ENCODE peak calls at places on chromosomes 2 and 18, in five cellular contexts. A is GM12878, X is H1, T is K562, B is HepG2. H is an unnamed sample.

GRCh38 chr18:63869374-63869773 is 18.1 kb upstream of the SERPINB2 start:
- DNase-seq in A (no peak), X (no peak), T (no peak), B (no peak), H (no peak)

GRCh38 chr2:165902929-165903328 is 50.6 kb downstream of the TTC21B start:
- DNase-seq in A (no peak), X (no peak), T (no peak), B (peak), H (no peak)

GRCh38 chr2:206873426-206873825 is 65.9 kb upstream of the CPO start:
- DNase-seq in A (no peak), X (no peak), T (no peak), B (no peak), H (peak)

GRCh38 chr2:26314243-26314642 is 31.7 kb upstream of the SELENOI start:
- DNase-seq in A (no peak), X (no peak), T (peak), B (peak), H (no peak)

GRCh38 chr2:143581134-143581533 is 451.9 kb downstream of the ARHGAP15 start:
- DNase-seq in A (no peak), X (no peak), T (no peak), B (no peak), H (no peak)

GRCh38 chr18:40355701-40356100 is 1599.3 kb upstream of the PIK3C3 start:
- DNase-seq in A (no peak), X (no peak), T (no peak), B (no peak), H (no peak)

GRCh38 chr2:65430515-65431416 is 1.6 kb downstream of the SPRED2 start:
- DNase-seq in A (no peak), X (peak), T (peak), B (peak), H (peak)

GRCh38 chr2:102190425-102191107 is 3.7 kb downstream of the IL1RL2 start:
- DNase-seq in A (no peak), X (no peak), T (no peak), B (peak), H (no peak)

GRCh38 chr2:28011322-28011737 is 120.8 kb downstream of the BABAM2 start:
- DNase-seq in A (no peak), X (no peak), T (no peak), B (peak), H (no peak)

GRCh38 chr2:147646999-147647588 is 197.7 kb upstream of the ACVR2A start:
- DNase-seq in A (no peak), X (no peak), T (no peak), B (no peak), H (no peak)

GRCh38 chr2:150485114-150485870 is 2.2 kb downstream of the RND3 start:
- DNase-seq in A (no peak), X (peak), T (no peak), B (peak), H (peak)

GRCh38 chr18:34158881-34159690 is 65.6 kb downstream of the NOL4 start:
- DNase-seq in A (no peak), X (peak), T (no peak), B (peak), H (peak)

GRCh38 chr2:69989017-69989416 is 27.6 kb upstream of the ASPRV1 start:
- DNase-seq in A (no peak), X (no peak), T (no peak), B (no peak), H (no peak)

GRCh38 chr18:70500748-70501147 is 211.9 kb downstream of the SOCS6 start:
- DNase-seq in A (no peak), X (no peak), T (no peak), B (no peak), H (no peak)

GRCh38 chr2:181395871-181396574 is 61.2 kb upstream of the ITGA4 start:
- DNase-seq in A (no peak), X (no peak), T (no peak), B (no peak), H (no peak)

GRCh38 chr2:127049927-127050802 is 56.8 kb downstream of the BIN1 start:
- DNase-seq in A (no peak), X (peak), T (peak), B (peak), H (peak)

GRCh38 chr2:234910186-234910679 is 41.6 kb upstream of the SH3BP4 start:
- DNase-seq in A (no peak), X (no peak), T (no peak), B (no peak), H (no peak)

GRCh38 chr2:54772110-54772509 is 48.6 kb downstream of the EML6 start:
- DNase-seq in A (no peak), X (no peak), T (no peak), B (no peak), H (no peak)

GRCh38 chr2:145022021-145022670 is 502.2 kb upstream of the ZEB2 start:
- DNase-seq in A (no peak), X (no peak), T (no peak), B (no peak), H (no peak)

GRCh38 chr2:213991454-213992108 is 419.3 kb upstream of the VWC2L start:
- DNase-seq in A (no peak), X (no peak), T (no peak), B (no peak), H (no peak)

GRCh38 chr18:12403601-12404506 is 3.9 kb upstream of the PRELID3A start:
- DNase-seq in A (no peak), X (no peak), T (peak), B (no peak), H (no peak)

GRCh38 chr18:21270453-21270852 is 28.4 kb downstream of the GREB1L start:
- DNase-seq in A (no peak), X (no peak), T (no peak), B (no peak), H (no peak)

GRCh38 chr2:174554514-174555119 is 43.0 kb downstream of the WIPF1 start:
- DNase-seq in A (no peak), X (no peak), T (no peak), B (no peak), H (no peak)

GRCh38 chr2:166170356-166170755 is 42.5 kb upstream of the SCN1A start:
- DNase-seq in A (no peak), X (no peak), T (no peak), B (no peak), H (no peak)

DNA sequence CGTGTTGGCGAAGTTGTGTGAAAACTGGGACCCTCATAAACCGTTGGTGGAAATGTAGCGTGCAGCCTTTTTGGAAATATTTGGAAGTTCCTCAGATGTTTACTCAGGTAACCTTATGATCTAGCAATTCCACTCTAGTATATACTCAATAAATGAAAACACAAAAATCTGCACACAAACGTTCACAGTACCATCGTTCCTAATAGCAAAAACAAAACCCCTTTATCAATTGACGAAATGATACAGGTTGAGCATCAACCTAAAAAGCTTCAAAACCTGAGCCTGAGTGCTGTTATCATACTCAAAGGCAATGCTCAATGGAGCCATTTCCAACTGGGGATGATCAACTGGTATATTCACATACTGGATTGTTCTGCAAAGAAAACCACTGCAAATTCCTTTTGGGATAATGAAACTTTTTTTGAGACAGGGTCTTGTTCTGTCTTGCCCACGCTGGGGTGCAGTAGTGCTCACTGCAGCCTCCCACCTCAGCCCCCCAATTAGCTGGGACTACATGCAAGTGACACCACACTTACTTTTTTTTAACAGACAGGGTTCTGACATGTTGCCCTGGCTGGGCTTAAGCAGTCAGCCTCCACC is 777 bp upstream of the C18orf32 start:
- DNase-seq in A (no peak), X (no peak), T (no peak), B (no peak), H (no peak)
- H3K9ac ChIP-seq in A (peak), X (no peak), T (peak), B (peak), H (no peak)

GRCh38 chr2:57045236-57045635 is 861.4 kb downstream of the CCDC85A start:
- DNase-seq in A (no peak), X (no peak), T (no peak), B (no peak), H (no peak)
- TF ChIP-seq CHD2 in A (no peak), X (no peak), T (no peak), B (no peak), H (no peak)

DNA sequence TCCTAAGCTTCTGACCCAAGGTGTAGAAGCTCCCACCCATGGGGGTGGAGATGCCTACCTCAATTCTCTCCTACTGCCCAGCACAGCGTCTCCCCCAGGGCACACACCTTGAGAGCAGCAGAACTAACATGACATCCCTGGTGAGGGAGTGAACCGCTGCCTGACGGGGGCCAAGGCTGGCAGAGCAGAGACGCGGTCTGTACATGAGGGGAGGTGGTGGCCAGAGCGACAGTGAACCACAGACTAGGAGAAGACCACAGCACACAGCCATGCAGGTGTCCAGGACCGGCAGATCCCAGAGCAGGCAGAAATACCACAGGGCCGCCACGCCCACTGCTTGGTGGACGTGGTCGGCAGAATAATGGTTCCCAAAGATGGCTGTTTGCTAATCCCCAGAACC is 40.4 kb downstream of the TFCP2L1 start:
- DNase-seq in A (no peak), X (no peak), T (no peak), B (no peak), H (no peak)
- H3K9ac ChIP-seq in A (no peak), X (no peak), T (no peak), B (no peak), H (no peak)

GRCh38 chr2:232207174-232207573 is 171.4 kb upstream of the ALPP start:
- DNase-seq in A (no peak), X (no peak), T (no peak), B (no peak), H (no peak)

GRCh38 chr2:232203166-232203891 is 175.2 kb upstream of the ALPP start:
- DNase-seq in A (no peak), X (no peak), T (no peak), B (no peak), H (no peak)

GRCh38 chr2:232203936-232204335 is 174.6 kb upstream of the ALPP start:
- DNase-seq in A (no peak), X (no peak), T (no peak), B (no peak), H (no peak)

GRCh38 chr2:232200195-232200594 is 178.4 kb upstream of the ALPP start:
- DNase-seq in A (no peak), X (no peak), T (no peak), B (no peak), H (no peak)

DNA sequence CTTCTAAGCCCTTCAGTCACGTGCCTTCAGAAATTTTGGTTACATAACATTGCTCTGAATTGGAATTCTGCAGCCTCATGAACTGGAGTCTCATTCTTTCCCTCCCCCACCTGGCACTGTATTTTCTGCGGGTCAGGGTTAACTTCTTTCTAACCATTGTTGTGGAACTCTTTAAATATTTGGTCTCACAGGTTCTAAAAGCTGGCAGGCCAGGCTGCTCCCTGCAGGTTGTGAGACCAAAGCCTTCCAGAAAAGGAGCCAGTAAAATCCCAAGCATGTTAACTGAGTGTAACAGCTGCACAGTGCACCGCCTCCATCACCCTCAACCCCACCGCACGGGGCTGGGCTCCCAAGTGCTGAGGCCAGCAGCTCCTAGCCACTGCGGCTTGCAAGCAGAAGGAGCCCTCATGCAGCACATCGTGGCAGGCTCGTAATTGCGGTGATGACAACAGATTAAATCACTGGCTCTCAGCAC is 174.1 kb upstream of the ALPP start:
- DNase-seq in A (no peak), X (no peak), T (no peak), B (peak), H (no peak)
- TF ChIP-seq CHD2 in A (no peak), X (no peak), T (no peak), B (no peak), H (no peak)

GRCh38 chr2:57182941-57183340 is 863.7 kb upstream of the VRK2 start:
- DNase-seq in A (no peak), X (no peak), T (no peak), B (no peak), H (no peak)
- H3K9ac ChIP-seq in A (no peak), X (no peak), T (no peak), B (no peak), H (no peak)

GRCh38 chr2:176710657-176711197 is 441.5 kb downstream of the MTX2 start:
- DNase-seq in A (no peak), X (no peak), T (no peak), B (no peak), H (peak)
- TF ChIP-seq CHD2 in A (no peak), X (no peak), T (no peak), B (no peak), H (no peak)

GRCh38 chr18:37426536-37427080 is 139.0 kb downstream of the CELF4 start:
- DNase-seq in A (no peak), X (no peak), T (no peak), B (no peak), H (no peak)
- H3K9ac ChIP-seq in A (no peak), X (no peak), T (no peak), B (no peak), H (no peak)

GRCh38 chr2:118864207-118864606 is 16.8 kb upstream of the EN1 start:
- DNase-seq in A (no peak), X (no peak), T (no peak), B (no peak), H (no peak)

GRCh38 chr2:118861242-118861641 is 13.8 kb upstream of the EN1 start:
- DNase-seq in A (no peak), X (no peak), T (no peak), B (no peak), H (no peak)

GRCh38 chr2:118860506-118860905 is 13.1 kb upstream of the EN1 start:
- DNase-seq in A (no peak), X (no peak), T (no peak), B (no peak), H (no peak)

GRCh38 chr2:118859157-118859770 is 11.8 kb upstream of the EN1 start:
- DNase-seq in A (no peak), X (peak), T (no peak), B (no peak), H (no peak)

GRCh38 chr2:118861741-118862140 is 14.3 kb upstream of the EN1 start:
- DNase-seq in A (no peak), X (no peak), T (no peak), B (no peak), H (no peak)
- TF ChIP-seq CHD2 in A (no peak), X (no peak), T (no peak), B (no peak), H (no peak)

H was measured in SK-N-SH.